ENCODE peak calls at places on chromosomes 4 and X, in six cellular contexts. One of them, this sample, is unnamed.

GRCh38 chrX:24305905-24306304 is 8.0 kb downstream of the SUPT20HL2 start:
- DNase-seq in AG09309: no peak
- DNase-seq in AML-193: no peak
- DNase-seq in mesendoderm: no peak
- DNase-seq in stimulated activated CD8-positive, alpha-beta memory T cell treated with anti-CD3 and anti-CD28 coated beads, Interleukin-15, amount 100 ng/mL, for 4 hours: no peak
- DNase-seq in posterior vena cava: no peak
- DNase-seq in this sample: no peak

GRCh38 chrX:68415289-68415688 is 18.0 kb downstream of the OPHN1 start:
- DNase-seq in AML-193: no peak
- DNase-seq in mesendoderm: no peak
- DNase-seq in AG09309: no peak
- DNase-seq in posterior vena cava: no peak
- DNase-seq in stimulated activated CD8-positive, alpha-beta memory T cell treated with anti-CD3 and anti-CD28 coated beads, Interleukin-15, amount 100 ng/mL, for 4 hours: no peak
- DNase-seq in this sample: no peak

GRCh38 chrX:53261573-53261972 is 19.8 kb downstream of the IQSEC2 start:
- DNase-seq in AML-193: no peak
- DNase-seq in mesendoderm: no peak
- DNase-seq in stimulated activated CD8-positive, alpha-beta memory T cell treated with anti-CD3 and anti-CD28 coated beads, Interleukin-15, amount 100 ng/mL, for 4 hours: no peak
- DNase-seq in posterior vena cava: peak
- DNase-seq in AG09309: no peak
- DNase-seq in this sample: no peak

GRCh38 chrX:103774070-103774642 is 2.5 kb upstream of the PLP1 start:
- DNase-seq in AG09309: peak
- DNase-seq in posterior vena cava: no peak
- DNase-seq in mesendoderm: no peak
- DNase-seq in stimulated activated CD8-positive, alpha-beta memory T cell treated with anti-CD3 and anti-CD28 coated beads, Interleukin-15, amount 100 ng/mL, for 4 hours: no peak
- DNase-seq in AML-193: peak
- DNase-seq in this sample: peak

GRCh38 chr4:2142630-2143427 is 83.7 kb downstream of the NAT8L start:
- DNase-seq in AML-193: no peak
- DNase-seq in stimulated activated CD8-positive, alpha-beta memory T cell treated with anti-CD3 and anti-CD28 coated beads, Interleukin-15, amount 100 ng/mL, for 4 hours: no peak
- DNase-seq in mesendoderm: no peak
- DNase-seq in posterior vena cava: no peak
- DNase-seq in AG09309: no peak
- DNase-seq in this sample: no peak

GRCh38 chr4:108360857-108361820 is 192.4 kb upstream of the LEF1 start:
- DNase-seq in mesendoderm: peak
- DNase-seq in stimulated activated CD8-positive, alpha-beta memory T cell treated with anti-CD3 and anti-CD28 coated beads, Interleukin-15, amount 100 ng/mL, for 4 hours: no peak
- DNase-seq in AML-193: no peak
- DNase-seq in posterior vena cava: no peak
- DNase-seq in AG09309: peak
- DNase-seq in this sample: no peak

GRCh38 chr4:128718793-128719192 is 90.7 kb upstream of the JADE1 start:
- DNase-seq in AG09309: peak
- DNase-seq in mesendoderm: peak
- DNase-seq in stimulated activated CD8-positive, alpha-beta memory T cell treated with anti-CD3 and anti-CD28 coated beads, Interleukin-15, amount 100 ng/mL, for 4 hours: no peak
- DNase-seq in posterior vena cava: no peak
- DNase-seq in AML-193: no peak
- DNase-seq in this sample: no peak

GRCh38 chr4:112296949-112297483 is at the start of gene ALPK1:
- DNase-seq in mesendoderm: no peak
- DNase-seq in AG09309: peak
- DNase-seq in stimulated activated CD8-positive, alpha-beta memory T cell treated with anti-CD3 and anti-CD28 coated beads, Interleukin-15, amount 100 ng/mL, for 4 hours: no peak
- DNase-seq in posterior vena cava: no peak
- DNase-seq in AML-193: peak
- DNase-seq in this sample: peak

GRCh38 chr4:110622841-110623709 is at the start of gene PITX2:
- DNase-seq in stimulated activated CD8-positive, alpha-beta memory T cell treated with anti-CD3 and anti-CD28 coated beads, Interleukin-15, amount 100 ng/mL, for 4 hours: no peak
- DNase-seq in mesendoderm: peak
- DNase-seq in AG09309: peak
- DNase-seq in posterior vena cava: peak
- DNase-seq in AML-193: no peak
- DNase-seq in this sample: no peak

GRCh38 chrX:19627081-19627480 is 111.8 kb upstream of the MAP3K15 start:
- DNase-seq in AML-193: no peak
- DNase-seq in mesendoderm: no peak
- DNase-seq in AG09309: no peak
- DNase-seq in posterior vena cava: no peak
- DNase-seq in stimulated activated CD8-positive, alpha-beta memory T cell treated with anti-CD3 and anti-CD28 coated beads, Interleukin-15, amount 100 ng/mL, for 4 hours: no peak
- DNase-seq in this sample: no peak

GRCh38 chr4:23062188-23062587 is 369.5 kb downstream of the GBA3 start:
- DNase-seq in AG09309: no peak
- DNase-seq in stimulated activated CD8-positive, alpha-beta memory T cell treated with anti-CD3 and anti-CD28 coated beads, Interleukin-15, amount 100 ng/mL, for 4 hours: no peak
- DNase-seq in AML-193: no peak
- DNase-seq in posterior vena cava: no peak
- DNase-seq in mesendoderm: no peak
- DNase-seq in this sample: no peak

GRCh38 chr4:168683595-168683994 is 186.7 kb downstream of the PALLD start:
- DNase-seq in posterior vena cava: no peak
- DNase-seq in mesendoderm: no peak
- DNase-seq in stimulated activated CD8-positive, alpha-beta memory T cell treated with anti-CD3 and anti-CD28 coated beads, Interleukin-15, amount 100 ng/mL, for 4 hours: no peak
- DNase-seq in AG09309: no peak
- DNase-seq in AML-193: no peak
- DNase-seq in this sample: no peak

GRCh38 chr4:77172336-77172735 is 15.3 kb downstream of the CCNG2 start:
- DNase-seq in posterior vena cava: no peak
- DNase-seq in AML-193: no peak
- DNase-seq in AG09309: peak
- DNase-seq in stimulated activated CD8-positive, alpha-beta memory T cell treated with anti-CD3 and anti-CD28 coated beads, Interleukin-15, amount 100 ng/mL, for 4 hours: no peak
- DNase-seq in mesendoderm: no peak
- DNase-seq in this sample: no peak

GRCh38 chr4:107792691-107793090 is 32.0 kb upstream of the SGMS2 start:
- DNase-seq in AG09309: no peak
- DNase-seq in AML-193: no peak
- DNase-seq in posterior vena cava: no peak
- DNase-seq in stimulated activated CD8-positive, alpha-beta memory T cell treated with anti-CD3 and anti-CD28 coated beads, Interleukin-15, amount 100 ng/mL, for 4 hours: no peak
- DNase-seq in mesendoderm: no peak
- DNase-seq in this sample: no peak

GRCh38 chrX:11704725-11705495 is 39.2 kb upstream of the ARHGAP6 start:
- DNase-seq in posterior vena cava: no peak
- DNase-seq in AG09309: no peak
- DNase-seq in AML-193: no peak
- DNase-seq in mesendoderm: peak
- DNase-seq in stimulated activated CD8-positive, alpha-beta memory T cell treated with anti-CD3 and anti-CD28 coated beads, Interleukin-15, amount 100 ng/mL, for 4 hours: no peak
- DNase-seq in this sample: no peak

GRCh38 chrX:101682723-101683122 is 23.1 kb upstream of the ARMCX2 start:
- DNase-seq in stimulated activated CD8-positive, alpha-beta memory T cell treated with anti-CD3 and anti-CD28 coated beads, Interleukin-15, amount 100 ng/mL, for 4 hours: no peak
- DNase-seq in AG09309: no peak
- DNase-seq in posterior vena cava: no peak
- DNase-seq in AML-193: no peak
- DNase-seq in mesendoderm: peak
- DNase-seq in this sample: no peak

GRCh38 chr4:186657766-186658165 is 65.9 kb downstream of the FAT1 start:
- DNase-seq in mesendoderm: peak
- DNase-seq in AML-193: no peak
- DNase-seq in posterior vena cava: no peak
- DNase-seq in stimulated activated CD8-positive, alpha-beta memory T cell treated with anti-CD3 and anti-CD28 coated beads, Interleukin-15, amount 100 ng/mL, for 4 hours: no peak
- DNase-seq in AG09309: no peak
- DNase-seq in this sample: no peak

GRCh38 chr4:109077486-109077885 is 225.0 kb downstream of the COL25A1 start:
- DNase-seq in mesendoderm: no peak
- DNase-seq in AML-193: no peak
- DNase-seq in AG09309: no peak
- DNase-seq in stimulated activated CD8-positive, alpha-beta memory T cell treated with anti-CD3 and anti-CD28 coated beads, Interleukin-15, amount 100 ng/mL, for 4 hours: no peak
- DNase-seq in posterior vena cava: no peak
- DNase-seq in this sample: no peak

GRCh38 chr4:152640058-152640921 is 39.5 kb downstream of the TMEM154 start:
- DNase-seq in posterior vena cava: peak
- DNase-seq in stimulated activated CD8-positive, alpha-beta memory T cell treated with anti-CD3 and anti-CD28 coated beads, Interleukin-15, amount 100 ng/mL, for 4 hours: no peak
- DNase-seq in AML-193: peak
- DNase-seq in mesendoderm: no peak
- DNase-seq in AG09309: no peak
- DNase-seq in this sample: no peak

GRCh38 chrX:39460491-39460890 is 637.3 kb downstream of the BCOR start:
- DNase-seq in posterior vena cava: no peak
- DNase-seq in AG09309: no peak
- DNase-seq in mesendoderm: no peak
- DNase-seq in AML-193: no peak
- DNase-seq in stimulated activated CD8-positive, alpha-beta memory T cell treated with anti-CD3 and anti-CD28 coated beads, Interleukin-15, amount 100 ng/mL, for 4 hours: no peak
- DNase-seq in this sample: no peak

GRCh38 chrX:104351173-104351769 is 96.5 kb upstream of the ESX1 start:
- DNase-seq in AG09309: peak
- DNase-seq in mesendoderm: peak
- DNase-seq in posterior vena cava: no peak
- DNase-seq in AML-193: no peak
- DNase-seq in stimulated activated CD8-positive, alpha-beta memory T cell treated with anti-CD3 and anti-CD28 coated beads, Interleukin-15, amount 100 ng/mL, for 4 hours: no peak
- DNase-seq in this sample: no peak

GRCh38 chr4:11418610-11419009 is 10.1 kb downstream of the HS3ST1 start:
- DNase-seq in mesendoderm: peak
- DNase-seq in posterior vena cava: no peak
- DNase-seq in AML-193: no peak
- DNase-seq in AG09309: no peak
- DNase-seq in stimulated activated CD8-positive, alpha-beta memory T cell treated with anti-CD3 and anti-CD28 coated beads, Interleukin-15, amount 100 ng/mL, for 4 hours: no peak
- DNase-seq in this sample: peak

GRCh38 chrX:71910526-71911022 is at the start of gene NHSL2:
- DNase-seq in mesendoderm: peak
- DNase-seq in AG09309: no peak
- DNase-seq in AML-193: no peak
- DNase-seq in posterior vena cava: no peak
- DNase-seq in stimulated activated CD8-positive, alpha-beta memory T cell treated with anti-CD3 and anti-CD28 coated beads, Interleukin-15, amount 100 ng/mL, for 4 hours: peak
- DNase-seq in this sample: no peak

GRCh38 chrX:130834149-130834548 is 68.9 kb downstream of the ENOX2 start:
- DNase-seq in AG09309: no peak
- DNase-seq in stimulated activated CD8-positive, alpha-beta memory T cell treated with anti-CD3 and anti-CD28 coated beads, Interleukin-15, amount 100 ng/mL, for 4 hours: no peak
- DNase-seq in AML-193: no peak
- DNase-seq in posterior vena cava: no peak
- DNase-seq in mesendoderm: peak
- DNase-seq in this sample: no peak

GRCh38 chr4:154692311-154692818 is 51.4 kb upstream of the LRAT start:
- DNase-seq in AG09309: no peak
- DNase-seq in mesendoderm: no peak
- DNase-seq in stimulated activated CD8-positive, alpha-beta memory T cell treated with anti-CD3 and anti-CD28 coated beads, Interleukin-15, amount 100 ng/mL, for 4 hours: no peak
- DNase-seq in posterior vena cava: no peak
- DNase-seq in AML-193: no peak
- DNase-seq in this sample: no peak

GRCh38 chr4:44678094-44679023 is at the start of gene GUF1:
- DNase-seq in mesendoderm: peak
- DNase-seq in AG09309: peak
- DNase-seq in posterior vena cava: peak
- DNase-seq in stimulated activated CD8-positive, alpha-beta memory T cell treated with anti-CD3 and anti-CD28 coated beads, Interleukin-15, amount 100 ng/mL, for 4 hours: peak
- DNase-seq in AML-193: peak
- DNase-seq in this sample: peak

This sample was measured in GDM1.